ENCODE peak calls at places on chromosomes 16 and 17, in seven cellular contexts. M, D, R, V, S, K and O are unnamed samples.
A peak's percentile ranks its signal among the peaks of the same experiment; 100 is the strongest.

GRCh38 chr17:38921756-38922411 is 3.5 kb upstream of the LASP1NB start:
- DNase-seq in M (no peak), D (peak; percentile 49), R (no peak), V (no peak), S (no peak), K (no peak), O (no peak)

GRCh38 chr17:2909853-2910234 is 113.6 kb downstream of the RAP1GAP2 start:
- DNase-seq in M (no peak), D (no peak), R (no peak), V (no peak), S (no peak), K (no peak), O (no peak)

GRCh38 chr16:67399218-67399733 is 6.0 kb upstream of the TPPP3 start:
- DNase-seq in M (peak; percentile 75), D (peak; percentile 66), R (no peak), V (no peak), S (peak; percentile 73), K (no peak), O (peak; percentile 71)

GRCh38 chr16:84042308-84042878 is at the start of gene SLC38A8:
- DNase-seq in M (no peak), D (no peak), R (no peak), V (no peak), S (no peak), K (no peak), O (no peak)

GRCh38 chr16:23728112-23728477 is 15.1 kb upstream of the ERN2 start:
- DNase-seq in M (no peak), D (no peak), R (no peak), V (no peak), S (no peak), K (no peak), O (no peak)

GRCh38 chr17:69763503-69763902 is 311.5 kb upstream of the KCNJ16 start:
- DNase-seq in M (no peak), D (no peak), R (no peak), V (no peak), S (no peak), K (peak; percentile 41), O (peak; percentile 29)

GRCh38 chr16:89304941-89305705 is 87.6 kb downstream of the ZNF778 start:
- DNase-seq in M (no peak), D (no peak), R (no peak), V (no peak), S (no peak), K (no peak), O (no peak)

GRCh38 chr17:63464691-63465090 is 12.2 kb upstream of the ACE start:
- DNase-seq in M (no peak), D (no peak), R (no peak), V (no peak), S (no peak), K (no peak), O (no peak)

GRCh38 chr16:58346831-58347371 is 45.4 kb upstream of the GINS3 start:
- DNase-seq in M (no peak), D (no peak), R (no peak), V (no peak), S (no peak), K (no peak), O (peak; percentile 27)

DNA sequence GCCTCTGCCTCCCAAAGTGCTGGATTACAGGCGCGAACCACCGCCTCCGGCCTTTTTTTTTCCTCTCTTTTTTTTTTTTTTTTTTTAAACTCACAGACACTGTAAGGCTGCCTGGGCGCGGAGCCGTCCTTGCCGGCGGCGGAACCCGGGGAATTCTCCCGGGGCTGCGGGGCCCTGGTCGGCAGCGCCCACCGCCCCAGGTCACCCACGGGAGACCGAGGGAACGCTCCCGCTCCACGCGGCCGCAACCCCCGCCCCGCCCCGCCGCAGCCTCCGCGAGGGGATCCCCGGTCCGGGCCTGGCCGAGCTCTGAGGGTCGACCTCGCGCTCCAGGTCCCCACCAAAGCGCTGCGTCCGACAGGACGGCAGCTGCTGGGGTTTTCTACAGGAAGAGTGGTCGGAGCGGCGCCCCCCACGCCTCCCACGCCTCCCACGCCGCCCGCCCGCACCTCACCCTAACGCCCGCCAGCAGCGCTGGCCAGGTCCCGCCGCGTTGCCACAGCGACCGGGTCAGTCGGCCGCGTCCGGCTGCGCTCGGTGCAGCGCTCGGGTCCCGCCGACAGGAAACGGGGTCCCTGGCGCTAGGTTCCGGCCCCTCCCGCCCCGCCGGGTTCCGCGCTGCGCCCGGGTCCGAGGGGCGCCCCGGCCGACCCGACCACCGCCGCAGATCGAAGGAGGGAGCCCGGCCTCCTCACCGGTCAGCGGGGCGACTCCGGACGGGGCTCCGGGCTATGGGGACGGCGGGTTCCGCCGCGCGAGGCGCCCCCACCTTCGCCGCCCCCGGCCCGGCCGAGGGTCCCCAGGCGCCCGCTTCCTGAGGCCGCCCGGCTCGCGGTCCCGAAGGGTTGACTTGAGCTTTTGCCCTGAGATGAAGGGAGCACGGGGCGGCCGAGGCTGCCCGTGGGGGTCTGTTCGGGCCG is at the start of gene CCDC57:
- DNase-seq in M (peak; percentile 90), D (peak; percentile 81), R (peak; percentile 88), V (peak; percentile 79), S (peak; percentile 89), K (peak; percentile 76), O (peak; percentile 87)
- TF ChIP-seq CTCF in M (no peak), D (no peak), R (no peak), V (no peak), S (peak; percentile 26), K (no peak), O (no peak)

GRCh38 chr16:2956566-2956956 is 7.5 kb upstream of the KREMEN2 start:
- DNase-seq in M (no peak), D (no peak), R (no peak), V (no peak), S (no peak), K (no peak), O (no peak)
- H3K4me1 ChIP-seq in M (no peaks in the 10 kb centered on the region), D (no peaks in the 10 kb centered on the region), R (peaks cover 8% of the 10 kb centered on the region), V (no peaks in the 10 kb centered on the region), S (no peaks in the 10 kb centered on the region), K (no peaks in the 10 kb centered on the region), O (no peaks in the 10 kb centered on the region)

GRCh38 chr17:39923836-39924690 is 3.3 kb downstream of the ORMDL3 start:
- DNase-seq in M (no peak), D (no peak), R (no peak), V (no peak), S (no peak), K (no peak), O (no peak)
- TF ChIP-seq CTCF in M (no peak), D (no peak), R (no peak), V (no peak), S (no peak), K (peak; percentile 18), O (peak; percentile 47)

GRCh38 chr16:4376820-4377572 is 5.3 kb downstream of the VASN start:
- DNase-seq in M (no peak), D (no peak), R (no peak), V (no peak), S (no peak), K (no peak), O (no peak)

GRCh38 chr16:4378202-4378666 is 6.6 kb downstream of the VASN start:
- DNase-seq in M (peak; percentile 34), D (no peak), R (no peak), V (no peak), S (no peak), K (no peak), O (no peak)

GRCh38 chr16:4377573-4378146 is 6.0 kb downstream of the VASN start:
- DNase-seq in M (no peak), D (no peak), R (no peak), V (no peak), S (no peak), K (no peak), O (no peak)

GRCh38 chr16:4380131-4381063 is 8.7 kb downstream of the VASN start:
- DNase-seq in M (no peak), D (no peak), R (no peak), V (no peak), S (no peak), K (no peak), O (no peak)

DNA sequence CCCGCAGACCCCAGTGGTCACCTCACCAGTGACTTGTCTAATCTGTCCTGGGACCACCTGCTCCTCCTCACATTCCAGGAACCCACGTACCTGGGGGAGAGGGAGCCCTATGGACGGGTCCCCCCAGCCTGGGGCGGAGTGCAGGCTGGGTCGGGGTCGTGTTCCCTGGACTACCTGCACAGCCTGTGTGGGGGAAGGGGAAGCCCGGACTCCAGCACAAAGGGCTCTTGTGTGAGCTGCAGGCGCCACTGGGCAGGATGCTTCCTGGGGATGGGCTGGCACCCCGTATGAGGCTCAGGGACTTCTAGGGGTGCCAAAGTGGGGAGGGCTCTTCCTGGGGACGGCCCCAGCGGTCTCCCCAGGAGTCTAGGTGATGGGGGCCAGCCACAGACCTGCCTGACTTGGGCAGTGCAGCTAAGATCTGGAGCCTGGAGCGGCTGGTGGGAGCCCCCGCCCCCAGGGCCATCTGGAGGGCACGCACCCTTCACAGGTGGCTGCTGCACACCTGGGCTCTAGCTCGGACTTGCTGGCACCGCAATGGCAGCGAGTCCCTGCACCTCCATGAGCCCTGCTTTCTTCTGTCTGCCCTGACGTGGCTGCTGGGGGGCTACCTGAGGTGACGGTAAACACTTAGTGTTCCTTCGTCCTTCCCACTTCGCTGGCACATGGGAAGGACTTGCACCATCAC is 7.5 kb downstream of the VASN start:
- DNase-seq in M (no peak), D (no peak), R (no peak), V (no peak), S (no peak), K (no peak), O (no peak)
- H3K4me1 ChIP-seq in M (peaks cover 12% of the 10 kb centered on the region), D (no peaks in the 10 kb centered on the region), R (peaks cover 19% of the 10 kb centered on the region), V (peaks cover 17% of the 10 kb centered on the region), S (peaks cover 60% of the 10 kb centered on the region), K (peaks cover 52% of the 10 kb centered on the region), O (peaks cover 36% of the 10 kb centered on the region)